ENCODE peak calls at places on chromosomes 1 and 21, in seven cellular contexts. A is heart left ventricle, T is IMR-90, S is HepG2, P is BE2C, O is psoas muscle, Y is stomach. U is an unnamed sample. For H3K36me3, the result is how much of the 10 kb centered on the place peaks cover.

GRCh38 chr1:108592030-108592759 is 32.3 kb downstream of the EEIG2 start:
- DNase-seq in Y (no peak), P (no peak), S (no peak), A (no peak), T (no peak), O (no peak), U (no peak)

GRCh38 chr1:154410185-154410827 is 5.2 kb downstream of the IL6R start:
- DNase-seq in P (no peak), T (no peak), O (no peak), Y (no peak), S (no peak), A (no peak), U (peak)

GRCh38 chr1:203744008-203744972 is 20.7 kb upstream of the LAX1 start:
- DNase-seq in A (peak), T (peak), Y (peak), S (no peak), P (no peak), O (peak), U (peak)

GRCh38 chr1:48356901-48357300 is 115.1 kb downstream of the SPATA6 start:
- DNase-seq in T (no peak), A (no peak), P (no peak), O (no peak), Y (no peak), S (no peak), U (no peak)

GRCh38 chr1:29689372-29690030 is 453.2 kb downstream of the PTPRU start:
- DNase-seq in Y (no peak), A (no peak), P (peak), T (no peak), S (no peak), O (no peak), U (peak)

GRCh38 chr1:202599669-202600431 is 110.4 kb downstream of the SYT2 start:
- DNase-seq in P (peak), O (peak), S (peak), T (peak), Y (peak), A (peak), U (peak)

GRCh38 chr21:45156459-45156858 is 82.1 kb downstream of the ADARB1 start:
- DNase-seq in S (no peak), A (no peak), O (no peak), Y (no peak), P (no peak), T (no peak), U (peak)

GRCh38 chr21:16908087-16908486 is 604.8 kb upstream of the CXADR start:
- DNase-seq in A (no peak), O (no peak), S (no peak), T (no peak), Y (no peak), P (no peak), U (no peak)

GRCh38 chr1:12556368-12556930 is 61.6 kb downstream of the DHRS3 start:
- DNase-seq in T (peak), Y (no peak), A (no peak), S (no peak), P (no peak), O (peak), U (peak)

DNA sequence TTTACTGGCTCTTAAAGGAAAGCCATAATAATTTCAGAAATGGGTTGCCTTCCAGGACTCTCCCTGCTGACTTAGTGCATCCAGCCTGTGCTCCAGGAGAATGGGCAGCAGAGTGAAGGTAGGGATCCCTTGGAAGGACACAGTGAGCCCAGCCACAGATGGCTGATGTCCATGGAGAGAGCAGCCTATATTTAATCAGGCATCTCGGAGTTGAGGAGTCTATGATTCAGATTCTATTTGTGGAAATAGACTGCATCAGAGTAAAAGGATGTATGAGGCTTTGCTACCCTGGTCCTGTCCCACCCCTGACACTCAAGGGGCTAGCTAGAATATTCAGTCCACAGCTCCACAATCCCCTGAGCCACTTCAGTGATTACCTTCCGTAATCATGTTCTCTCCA is 43.8 kb upstream of the PBX1 start:
- DNase-seq in Y (no peak), A (peak), O (no peak), S (no peak), T (no peak), P (no peak), U (no peak)
- H3K4me3 ChIP-seq in Y (no peak), A (no peak), O (no peak), S (no peak), T (no peak), P (no peak), U (no peak)

DNA sequence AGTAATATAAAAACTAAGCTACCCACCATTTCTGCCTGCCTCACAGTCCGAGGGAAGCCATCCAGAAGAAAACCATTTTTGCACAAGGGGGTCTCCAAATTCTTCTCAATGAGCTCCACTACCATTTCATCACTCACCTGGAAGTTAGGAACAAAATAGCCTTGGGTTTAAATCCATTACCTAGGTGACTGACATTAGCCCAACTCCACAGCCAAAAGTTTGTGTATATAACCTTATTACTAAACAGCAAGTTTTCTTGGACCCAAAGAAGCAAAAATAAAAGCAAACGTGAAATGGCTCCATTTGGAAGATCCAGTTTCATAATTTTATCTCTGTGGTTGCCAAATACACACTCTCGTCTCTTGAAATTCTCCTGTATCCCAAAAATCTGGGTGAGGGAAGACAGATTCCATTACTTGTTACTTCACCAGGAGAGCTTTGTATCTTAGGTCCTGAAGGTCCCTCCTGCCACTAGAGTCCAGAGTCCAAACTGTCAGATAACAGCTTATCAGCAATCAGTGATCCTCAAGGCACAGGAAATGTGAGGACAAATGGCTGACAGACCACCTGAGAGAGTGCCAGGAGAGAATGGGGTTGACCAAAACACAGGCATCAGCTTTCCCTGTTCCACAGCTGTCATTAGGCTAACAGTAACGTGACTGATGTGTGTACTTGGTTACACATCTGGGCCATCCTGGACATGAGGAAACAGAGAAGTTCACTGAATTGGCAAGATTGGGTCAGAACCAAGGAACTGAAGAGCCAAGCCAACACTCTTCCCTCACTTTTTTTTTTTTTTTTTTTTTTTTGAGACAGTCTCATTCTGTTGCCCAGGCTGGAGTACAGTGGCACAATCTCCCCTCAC is 14.9 kb downstream of the AK2 start:
- DNase-seq in S (no peak), P (no peak), Y (no peak), T (no peak), O (no peak), A (no peak), U (no peak)
- H3K36me3 ChIP-seq in S (under half), P (under half), Y (half or more), T (under half), O (under half), A (under half), U (half or more)

GRCh38 chr1:51630393-51630792 is 13.5 kb downstream of the OSBPL9 start:
- DNase-seq in P (no peak), S (no peak), Y (no peak), T (no peak), A (no peak), O (no peak), U (no peak)

GRCh38 chr1:51628715-51629590 is 12.1 kb downstream of the OSBPL9 start:
- DNase-seq in T (no peak), P (no peak), A (no peak), O (no peak), S (no peak), Y (no peak), U (no peak)

GRCh38 chr1:51629918-51630317 is 13.0 kb downstream of the OSBPL9 start:
- DNase-seq in P (no peak), A (no peak), S (no peak), O (no peak), Y (no peak), T (no peak), U (no peak)

GRCh38 chr1:51624851-51625250 is 8.0 kb downstream of the OSBPL9 start:
- DNase-seq in P (no peak), S (no peak), T (peak), O (no peak), Y (no peak), A (no peak), U (no peak)

DNA sequence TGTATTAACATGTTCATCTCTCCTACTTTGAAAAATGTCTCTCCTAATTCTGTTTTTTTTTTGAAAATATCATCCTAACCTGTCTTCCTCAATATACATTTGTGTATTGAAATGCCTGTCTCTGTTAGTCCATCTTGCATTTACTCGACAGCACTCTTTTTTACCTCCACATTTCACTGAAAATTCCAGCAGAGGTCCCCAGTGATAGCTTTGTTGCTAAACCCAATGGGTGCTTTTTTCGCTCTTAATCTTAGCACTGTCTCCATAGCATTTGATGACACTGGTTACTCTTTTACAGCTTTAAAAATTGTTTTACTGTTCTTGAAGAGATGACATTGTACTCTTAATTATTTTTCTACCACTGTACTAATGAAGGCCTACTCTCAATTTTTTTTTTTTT is 10.8 kb downstream of the OSBPL9 start:
- DNase-seq in A (no peak), T (peak), O (no peak), P (peak), S (peak), Y (no peak), U (no peak)
- TF ChIP-seq CTCF in A (no peak), T (peak), O (no peak), P (peak), S (peak), Y (no peak), U (peak)

GRCh38 chr1:168084396-168085231 is 52.1 kb downstream of the GPR161 start:
- DNase-seq in A (peak), Y (peak), P (peak), S (peak), O (peak), T (peak), U (peak)
- H3K4me3 ChIP-seq in A (no peak), Y (no peak), P (no peak), S (no peak), O (peak), T (no peak), U (no peak)

GRCh38 chr21:46397993-46398392 is 60.7 kb upstream of the DIP2A start:
- DNase-seq in Y (no peak), P (no peak), S (no peak), T (no peak), A (no peak), O (no peak), U (no peak)
- H3K36me3 ChIP-seq in Y (half or more), P (half or more), S (under half), T (half or more), A (under half), O (under half), U (half or more)

DNA sequence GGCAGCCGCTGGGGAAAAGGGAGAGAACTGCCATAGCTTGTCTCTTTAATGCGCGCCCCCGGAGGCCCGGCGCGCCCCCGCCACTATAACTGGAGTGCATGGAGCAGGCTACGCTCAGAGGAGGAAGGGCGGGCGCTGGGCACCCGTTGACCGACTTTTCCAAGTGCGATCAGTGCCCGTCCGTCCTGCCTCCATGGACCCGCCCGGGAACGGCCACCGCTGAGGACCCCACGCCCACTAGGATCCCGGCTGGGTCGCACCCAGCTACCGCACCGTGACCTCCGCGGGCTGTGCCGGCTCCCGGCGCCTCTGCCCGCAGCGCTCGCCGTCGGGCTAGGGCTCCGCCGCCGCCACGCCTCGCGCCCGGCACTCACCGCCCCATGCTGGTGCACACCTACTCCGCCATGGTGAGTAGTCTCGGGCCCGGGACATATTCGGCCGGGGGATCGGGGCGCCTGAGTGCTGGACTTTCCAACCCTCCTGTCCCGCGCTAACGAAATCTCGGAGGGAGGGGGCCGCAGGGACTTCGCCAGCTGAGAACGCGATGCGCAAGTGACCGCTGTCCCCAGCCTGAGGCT is at the start of gene TFAP2E:
- DNase-seq in A (peak), O (peak), Y (peak), S (no peak), P (peak), T (no peak), U (peak)
- TF ChIP-seq CTCF in A (no peak), O (no peak), Y (no peak), S (no peak), P (no peak), T (no peak), U (no peak)

GRCh38 chr1:206445861-206446495 is 24.3 kb upstream of the IKBKE start:
- DNase-seq in Y (no peak), A (no peak), P (no peak), O (no peak), S (no peak), T (no peak), U (no peak)

GRCh38 chr1:206442101-206442500 is 28.2 kb upstream of the IKBKE start:
- DNase-seq in S (no peak), T (peak), O (no peak), P (no peak), Y (no peak), A (no peak), U (no peak)

GRCh38 chr1:206447792-206448191 is 22.5 kb upstream of the IKBKE start:
- DNase-seq in S (no peak), O (no peak), P (no peak), T (no peak), Y (no peak), A (no peak), U (no peak)

GRCh38 chr1:206447079-206447780 is 23.0 kb upstream of the IKBKE start:
- DNase-seq in A (no peak), T (no peak), P (no peak), O (no peak), Y (no peak), S (no peak), U (no peak)

DNA sequence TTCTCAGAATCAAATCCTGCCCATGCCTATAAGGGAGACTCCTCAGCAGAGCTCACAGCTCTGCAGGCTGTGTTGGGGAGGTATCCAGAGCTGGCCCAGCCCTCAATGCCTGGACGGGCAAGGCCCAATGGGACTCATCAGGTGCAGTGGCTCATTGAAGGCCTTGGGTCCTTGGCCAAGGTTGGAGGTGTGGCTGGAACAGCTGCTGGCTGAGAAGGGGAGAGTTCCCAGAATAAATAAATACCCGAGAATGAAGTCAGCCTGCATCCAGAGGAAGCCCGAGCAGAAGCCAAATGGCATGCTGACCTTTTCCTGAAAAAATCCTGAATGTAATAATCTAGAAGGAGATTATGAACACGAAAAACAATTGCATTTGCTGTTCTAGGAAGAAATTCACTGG is 25.2 kb upstream of the IKBKE start:
- DNase-seq in A (peak), T (peak), S (no peak), O (peak), Y (no peak), P (no peak), U (no peak)
- H3K4me3 ChIP-seq in A (no peak), T (no peak), S (no peak), O (no peak), Y (no peak), P (no peak), U (no peak)

GRCh38 chr1:6224733-6225132 is 11.0 kb downstream of the ICMT start:
- DNase-seq in Y (no peak), P (no peak), A (no peak), S (no peak), O (no peak), T (no peak), U (no peak)
- H3K36me3 ChIP-seq in Y (half or more), P (under half), A (under half), S (under half), O (under half), T (under half), U (half or more)

DNA sequence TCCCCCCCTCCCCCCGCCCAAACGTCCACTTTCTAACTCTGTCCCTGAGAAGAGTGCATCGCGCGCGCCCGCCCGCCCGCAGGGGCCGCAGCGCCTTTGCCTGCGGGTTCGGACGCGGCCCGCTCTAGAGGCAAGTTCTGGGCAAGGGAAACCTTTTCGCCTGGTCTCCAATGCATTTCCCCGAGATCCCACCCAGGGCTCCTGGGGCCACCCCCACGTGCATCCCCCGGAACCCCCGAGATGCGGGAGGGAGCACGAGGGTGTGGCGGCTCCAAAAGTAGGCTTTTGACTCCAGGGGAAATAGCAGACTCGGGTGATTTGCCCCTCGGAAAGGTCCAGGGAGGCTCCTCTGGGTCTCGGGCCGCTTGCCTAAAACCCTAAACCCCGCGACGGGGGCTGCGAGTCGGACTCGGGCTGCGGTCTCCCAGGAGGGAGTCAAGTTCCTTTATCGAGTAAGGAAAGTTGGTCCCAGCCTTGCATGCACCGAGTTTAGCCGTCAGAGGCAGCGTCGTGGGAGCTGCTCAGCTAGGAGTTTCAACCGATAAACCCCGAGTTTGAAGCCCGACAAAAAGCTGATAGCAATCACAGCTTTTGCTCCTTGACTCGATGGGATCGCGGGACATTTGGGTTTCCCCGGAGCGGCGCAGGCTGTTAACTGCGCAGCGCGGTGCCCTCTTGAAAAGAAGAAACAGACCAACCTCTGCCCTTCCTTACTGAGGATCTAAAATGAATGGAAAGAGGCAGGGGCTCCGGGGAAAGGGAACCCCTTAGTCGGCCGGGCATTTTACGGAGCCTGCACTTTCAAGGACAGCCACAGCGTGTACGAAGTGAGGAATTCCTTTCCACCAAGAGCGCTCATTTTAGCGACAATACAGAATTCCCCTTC is 158.1 kb downstream of the RUNX1 start:
- DNase-seq in P (no peak), A (no peak), Y (no peak), S (no peak), O (peak), T (peak), U (peak)
- TF ChIP-seq CTCF in P (no peak), A (no peak), Y (no peak), S (no peak), O (no peak), T (no peak), U (peak)

DNA sequence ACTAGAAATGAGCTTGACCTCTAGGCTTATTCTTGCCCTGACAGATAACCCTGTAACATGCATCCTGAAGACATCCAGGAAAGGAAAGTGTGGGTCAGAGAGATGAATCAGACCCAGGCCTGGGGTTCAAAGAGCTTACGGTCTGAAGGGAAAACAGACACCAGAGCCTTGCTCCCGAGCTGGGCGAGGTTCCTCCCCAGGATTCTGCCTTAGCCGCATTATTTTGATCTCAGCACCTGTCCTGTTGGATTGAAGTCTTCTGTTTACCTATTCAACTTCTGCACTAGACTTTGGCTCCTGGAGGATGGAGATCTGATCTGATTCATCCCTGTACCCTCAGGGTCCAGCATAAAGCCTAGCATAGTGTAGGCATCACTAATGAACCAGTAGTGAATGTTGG is 1.9 kb downstream of the CYP4B1 start:
- DNase-seq in O (no peak), S (no peak), P (no peak), A (no peak), T (no peak), Y (no peak), U (no peak)
- H3K4me3 ChIP-seq in O (no peak), S (no peak), P (no peak), A (no peak), T (no peak), Y (peak), U (no peak)

U was measured in endodermal cell.